ENCODE peak calls at places on chromosomes 1 and 21, in ten cellular contexts. G, P, R, K, B, Z, E, X, W and D are unnamed samples.

GRCh38 chr1:167860231-167860923 is 53.6 kb downstream of the ADCY10 start:
- DNase-seq in P (no peak), X (no peak), B (no peak), Z (no peak), R (no peak), G (no peak), W (no peak), K (no peak), E (no peak), D (no peak)

GRCh38 chr21:42199488-42200463 is 19.2 kb upstream of the ABCG1 start:
- DNase-seq in W (peak), E (no peak), X (peak), P (no peak), B (no peak), Z (no peak), G (peak), R (no peak), K (no peak), D (no peak)

GRCh38 chr1:234357831-234358230 is 15.4 kb upstream of the COA6 start:
- DNase-seq in G (no peak), K (no peak), P (no peak), R (no peak), X (no peak), Z (no peak), E (no peak), W (no peak), B (no peak), D (no peak)

GRCh38 chr1:200925821-200926220 is 31.1 kb downstream of the INAVA start:
- DNase-seq in P (no peak), W (no peak), R (peak), G (no peak), B (no peak), Z (no peak), X (no peak), E (no peak), K (no peak), D (no peak)

GRCh38 chr1:91894036-91894761 is 8.2 kb upstream of the TGFBR3 start:
- DNase-seq in E (no peak), Z (no peak), P (no peak), K (no peak), W (no peak), X (no peak), R (no peak), G (no peak), B (no peak), D (no peak)

GRCh38 chr1:46613661-46614603 is 2.7 kb downstream of the MOB3C start:
- DNase-seq in G (peak), B (peak), X (peak), K (peak), W (peak), P (peak), Z (no peak), R (peak), E (peak), D (no peak)

GRCh38 chr1:21149862-21150432 is 26.8 kb downstream of the EIF4G3 start:
- DNase-seq in K (peak), G (no peak), Z (no peak), R (peak), P (peak), X (peak), B (no peak), W (no peak), E (no peak), D (no peak)

GRCh38 chr1:182629674-182630073 is 25.5 kb upstream of the RGS16 start:
- DNase-seq in P (no peak), B (peak), R (no peak), Z (no peak), W (peak), E (peak), X (no peak), G (no peak), K (no peak), D (peak)

GRCh38 chr1:116334868-116335649 is 38.0 kb upstream of the ATP1A1 start:
- DNase-seq in E (no peak), Z (no peak), X (no peak), P (no peak), K (no peak), B (no peak), W (no peak), G (no peak), R (no peak), D (no peak)

GRCh38 chr1:53495608-53496345 is 36.6 kb downstream of the DMRTB1 start:
- DNase-seq in K (no peak), Z (no peak), E (no peak), B (no peak), X (no peak), W (no peak), G (no peak), P (no peak), R (no peak), D (no peak)

GRCh38 chr1:184499626-184500025 is 112.8 kb downstream of the C1orf21 start:
- DNase-seq in X (no peak), P (no peak), Z (no peak), E (no peak), R (no peak), G (no peak), B (no peak), K (no peak), W (no peak), D (no peak)

GRCh38 chr1:112544753-112545152 is 36.0 kb downstream of the WNT2B start:
- DNase-seq in Z (no peak), B (no peak), P (no peak), W (no peak), G (no peak), E (no peak), K (no peak), X (no peak), R (no peak), D (no peak)

GRCh38 chr1:53068314-53069084 is 6.5 kb downstream of the PODN start:
- DNase-seq in R (no peak), Z (no peak), K (no peak), W (no peak), G (no peak), B (no peak), P (no peak), X (no peak), E (no peak), D (no peak)

GRCh38 chr1:221310180-221310579 is 430.9 kb downstream of the HLX start:
- DNase-seq in Z (no peak), K (no peak), B (no peak), E (no peak), R (no peak), W (no peak), G (no peak), P (no peak), X (no peak), D (no peak)

GRCh38 chr1:47913225-47913823 is 83.9 kb downstream of the TRABD2B start:
- DNase-seq in K (no peak), B (no peak), G (no peak), E (no peak), R (no peak), P (no peak), X (no peak), Z (no peak), W (no peak), D (no peak)

GRCh38 chr1:3052501-3052900 is 16.5 kb upstream of the PRDM16 start:
- DNase-seq in P (no peak), W (no peak), K (no peak), E (no peak), B (no peak), X (no peak), G (no peak), R (no peak), Z (no peak), D (no peak)

GRCh38 chr21:33380483-33380998 is 22.7 kb upstream of the IFNGR2 start:
- DNase-seq in G (peak), K (peak), W (peak), E (peak), R (peak), X (peak), Z (peak), P (peak), B (peak), D (peak)

GRCh38 chr1:152328801-152329391 is 3.9 kb upstream of the FLG start:
- DNase-seq in R (no peak), G (no peak), E (no peak), X (no peak), Z (no peak), K (no peak), P (no peak), W (no peak), B (no peak), D (no peak)

GRCh38 chr1:228786361-228787129 is 51.3 kb downstream of the RHOU start:
- DNase-seq in P (no peak), K (no peak), W (no peak), X (no peak), G (no peak), R (no peak), E (no peak), B (no peak), Z (no peak), D (no peak)

GRCh38 chr1:171126504-171126903 is 35.8 kb downstream of the FMO3 start:
- DNase-seq in K (no peak), R (no peak), W (no peak), Z (no peak), B (no peak), P (no peak), X (no peak), E (no peak), G (no peak), D (no peak)

GRCh38 chr1:72101840-72102632 is 180.3 kb downstream of the NEGR1 start:
- DNase-seq in Z (no peak), R (no peak), B (no peak), G (no peak), X (no peak), P (no peak), W (no peak), K (no peak), E (no peak), D (no peak)

GRCh38 chr1:209095627-209096595 is 487.6 kb upstream of the CAMK1G start:
- DNase-seq in E (no peak), K (no peak), Z (peak), B (no peak), G (peak), R (peak), P (no peak), X (peak), W (no peak), D (no peak)

GRCh38 chr1:226809785-226810571 is 60.4 kb upstream of the PSEN2 start:
- DNase-seq in Z (no peak), W (no peak), E (no peak), B (no peak), P (no peak), G (no peak), K (peak), R (peak), X (no peak), D (no peak)

GRCh38 chr1:243495442-243496172 is 239.8 kb downstream of the SDCCAG8 start:
- DNase-seq in B (no peak), X (peak), G (no peak), K (no peak), E (no peak), W (no peak), Z (no peak), P (no peak), R (no peak), D (no peak)

GRCh38 chr1:5991784-5992033 is 516 bp downstream of the NPHP4 start:
- DNase-seq in K (no peak), P (peak), B (no peak), W (peak), X (no peak), R (no peak), Z (no peak), G (peak), E (peak), D (no peak)

GRCh38 chr1:222892137-222892763 is 77.4 kb downstream of the DISP1 start:
- DNase-seq in W (no peak), K (no peak), P (no peak), R (no peak), B (no peak), E (no peak), Z (no peak), X (peak), G (no peak), D (no peak)

GRCh38 chr1:147717051-147717705 is 43.2 kb downstream of the GJA5 start:
- DNase-seq in X (peak), Z (peak), K (no peak), W (no peak), B (no peak), R (no peak), P (no peak), G (peak), E (no peak), D (no peak)

GRCh38 chr1:24266398-24266941 is 52.7 kb upstream of the GRHL3 start:
- DNase-seq in X (peak), E (no peak), W (no peak), K (no peak), P (no peak), R (peak), G (no peak), B (no peak), Z (peak), D (no peak)

GRCh38 chr1:201025571-201026002 is 2.1 kb upstream of the KIF21B start:
- DNase-seq in B (no peak), G (no peak), P (no peak), Z (peak), X (no peak), K (no peak), E (peak), R (no peak), W (no peak), D (no peak)

GRCh38 chr21:42833859-42834729 is 45.2 kb downstream of the WDR4 start:
- DNase-seq in P (no peak), G (no peak), B (no peak), E (no peak), X (no peak), W (no peak), Z (no peak), K (no peak), R (no peak), D (peak)

GRCh38 chr1:239913141-239913585 is 178.5 kb upstream of the FMN2 start:
- DNase-seq in G (no peak), R (no peak), B (no peak), X (no peak), E (no peak), P (no peak), Z (no peak), K (no peak), W (no peak), D (no peak)